ENCODE peak calls at places on chromosome 18, in seven cellular contexts. Y, B, V, A, W, E and G are unnamed samples.

GRCh38 chr18:48119204-48119603 is 188.7 kb upstream of the SMAD2 start:
- DNase-seq in W (no peak), V (no peak), A (no peak), Y (no peak), E (no peak), B (no peak), G (no peak)

GRCh38 chr18:3283253-3283863 is 21.4 kb downstream of the MYL12B start:
- DNase-seq in A (no peak), B (no peak), E (no peak), W (no peak), V (no peak), Y (no peak), G (no peak)

GRCh38 chr18:8468911-8469310 is 140.3 kb upstream of the RAB12 start:
- DNase-seq in Y (no peak), E (no peak), W (no peak), A (no peak), B (peak; percentile 9), V (no peak), G (no peak)

GRCh38 chr18:10239138-10239537 is 215.3 kb upstream of the APCDD1 start:
- DNase-seq in B (no peak), Y (no peak), V (no peak), W (no peak), A (no peak), E (no peak), G (no peak)

GRCh38 chr18:74116628-74117554 is 30.7 kb downstream of the FBXO15 start:
- DNase-seq in Y (no peak), W (no peak), B (peak; percentile 51), V (no peak), E (no peak), A (no peak), G (no peak)

GRCh38 chr18:67515987-67516431 is 511 bp downstream of the DSEL start:
- DNase-seq in V (peak; percentile 53), B (peak; percentile 87), Y (peak; percentile 46), E (peak; percentile 23), W (peak; percentile 93), A (peak; percentile 91), G (peak; percentile 62)

GRCh38 chr18:39871976-39872375 is 2083.1 kb upstream of the PIK3C3 start:
- DNase-seq in A (no peak), V (no peak), Y (no peak), W (no peak), B (no peak), E (no peak), G (no peak)

GRCh38 chr18:845152-845819 is 33.2 kb upstream of the YES1 start:
- DNase-seq in W (no peak), Y (no peak), A (no peak), E (no peak), V (no peak), B (no peak), G (no peak)